ENCODE peak calls at places on chromosome 4, in ten cellular contexts. L, G, Q, P, I, E, D, C, U and H are unnamed samples.

GRCh38 chr4:83212041-83212851 is 72.4 kb downstream of the COQ2 start:
- DNase-seq in L (no peak), G (peak), Q (no peak), P (peak), I (peak), E (no peak), D (peak), C (no peak), U (no peak), H (peak)

GRCh38 chr4:141455651-141456050 is 180.7 kb upstream of the IL15 start:
- DNase-seq in L (peak), G (no peak), Q (no peak), P (no peak), I (no peak), E (no peak), D (no peak), C (no peak), U (no peak), H (no peak)

GRCh38 chr4:186037692-186038658 is 31.0 kb upstream of the TLR3 start:
- DNase-seq in L (peak), G (peak), Q (peak), P (no peak), I (no peak), E (peak), D (peak), C (peak), U (peak), H (peak)

GRCh38 chr4:182093431-182093831 is 149.8 kb upstream of the TENM3 start:
- DNase-seq in L (no peak), G (no peak), Q (no peak), P (no peak), I (no peak), E (no peak), D (no peak), C (peak), U (no peak), H (no peak)

GRCh38 chr4:23819041-23819511 is 70.8 kb downstream of the PPARGC1A start:
- DNase-seq in L (no peak), G (no peak), Q (no peak), P (no peak), I (no peak), E (no peak), D (no peak), C (no peak), U (peak), H (no peak)

GRCh38 chr4:2040391-2041233 is 18.5 kb upstream of the NAT8L start:
- DNase-seq in L (no peak), G (no peak), Q (no peak), P (no peak), I (no peak), E (no peak), D (no peak), C (no peak), U (no peak), H (no peak)

GRCh38 chr4:143693856-143694255 is 6.6 kb downstream of the FREM3 start:
- DNase-seq in L (no peak), G (no peak), Q (no peak), P (no peak), I (no peak), E (no peak), D (no peak), C (no peak), U (no peak), H (no peak)

GRCh38 chr4:82372502-82372873 is 1.3 kb downstream of the HNRNPD start:
- DNase-seq in L (peak), G (no peak), Q (peak), P (peak), I (peak), E (peak), D (no peak), C (peak), U (peak), H (peak)

GRCh38 chr4:177951026-177951425 is 508.8 kb upstream of the AGA start:
- DNase-seq in L (no peak), G (no peak), Q (no peak), P (no peak), I (no peak), E (no peak), D (no peak), C (no peak), U (no peak), H (no peak)

GRCh38 chr4:136670265-136670664 is 862.0 kb downstream of the PCDH18 start:
- DNase-seq in L (no peak), G (no peak), Q (no peak), P (no peak), I (no peak), E (no peak), D (no peak), C (no peak), U (no peak), H (no peak)

GRCh38 chr4:48340276-48340904 is 939 bp upstream of the SLAIN2 start:
- DNase-seq in L (peak), G (no peak), Q (peak), P (no peak), I (no peak), E (no peak), D (no peak), C (peak), U (peak), H (no peak)

GRCh38 chr4:98289375-98289774 is 28.2 kb downstream of the RAP1GDS1 start:
- DNase-seq in L (no peak), G (no peak), Q (no peak), P (no peak), I (no peak), E (no peak), D (no peak), C (no peak), U (no peak), H (no peak)

GRCh38 chr4:17437396-17437795 is 74.5 kb downstream of the QDPR start:
- DNase-seq in L (no peak), G (no peak), Q (no peak), P (no peak), I (no peak), E (no peak), D (no peak), C (no peak), U (no peak), H (no peak)

GRCh38 chr4:76420901-76421581 is at the start of gene CCDC158:
- DNase-seq in L (peak), G (no peak), Q (no peak), P (no peak), I (no peak), E (no peak), D (no peak), C (no peak), U (no peak), H (no peak)

GRCh38 chr4:36322921-36323354 is 41.5 kb downstream of the DTHD1 start:
- DNase-seq in L (no peak), G (peak), Q (no peak), P (peak), I (peak), E (no peak), D (no peak), C (no peak), U (no peak), H (peak)

GRCh38 chr4:169179609-169180526 is 90.9 kb downstream of the SH3RF1 start:
- DNase-seq in L (no peak), G (no peak), Q (no peak), P (no peak), I (no peak), E (no peak), D (no peak), C (no peak), U (no peak), H (no peak)

GRCh38 chr4:104901438-104901837 is 245.2 kb upstream of the TET2 start:
- DNase-seq in L (no peak), G (no peak), Q (peak), P (no peak), I (no peak), E (no peak), D (no peak), C (no peak), U (no peak), H (no peak)

GRCh38 chr4:168612435-168613139 is 115.7 kb downstream of the PALLD start:
- DNase-seq in L (peak), G (no peak), Q (peak), P (no peak), I (no peak), E (no peak), D (no peak), C (peak), U (peak), H (no peak)

GRCh38 chr4:153154010-153154975 is 50.0 kb upstream of the TRIM2 start:
- DNase-seq in L (peak), G (no peak), Q (peak), P (no peak), I (peak), E (peak), D (no peak), C (peak), U (peak), H (no peak)

GRCh38 chr4:575281-576141 is 584 bp downstream of the TMEM271 start:
- DNase-seq in L (peak), G (no peak), Q (no peak), P (no peak), I (no peak), E (no peak), D (peak), C (no peak), U (no peak), H (no peak)

GRCh38 chr4:109067509-109068205 is 234.8 kb downstream of the COL25A1 start:
- DNase-seq in L (peak), G (no peak), Q (no peak), P (no peak), I (no peak), E (no peak), D (no peak), C (no peak), U (peak), H (no peak)

GRCh38 chr4:184851200-184851541 is 25.4 kb upstream of the ACSL1 start:
- DNase-seq in L (peak), G (peak), Q (no peak), P (no peak), I (no peak), E (no peak), D (no peak), C (peak), U (no peak), H (peak)

GRCh38 chr4:105895609-105896460 is 564 bp downstream of the NPNT start:
- DNase-seq in L (no peak), G (no peak), Q (no peak), P (no peak), I (no peak), E (peak), D (peak), C (peak), U (no peak), H (no peak)

GRCh38 chr4:113447695-113448265 is 313.8 kb downstream of the CAMK2D start:
- DNase-seq in L (no peak), G (no peak), Q (no peak), P (no peak), I (no peak), E (no peak), D (no peak), C (no peak), U (no peak), H (no peak)

GRCh38 chr4:152255437-152255836 is 280.5 kb downstream of the FBXW7 start:
- DNase-seq in L (no peak), G (no peak), Q (no peak), P (peak), I (peak), E (peak), D (no peak), C (peak), U (peak), H (no peak)

GRCh38 chr4:165060938-165061337 is 7.3 kb downstream of the TRIM75 start:
- DNase-seq in L (no peak), G (no peak), Q (peak), P (no peak), I (no peak), E (no peak), D (no peak), C (no peak), U (no peak), H (no peak)